ENCODE peak calls at places on chromosomes 5 and 9, in four cellular contexts. B is T-cell, H is iPS-NIHi11, K is activated T-cell treated with anti-CD3 and anti-CD28 coated beads for 1 hour. D is an unnamed sample.

GRCh38 chr5:149453618-149454415 is 74.7 kb upstream of the IL17B start:
- DNase-seq in B (no peak), H (no peak), K (no peak), D (no peak)

GRCh38 chr5:37836173-37837100 is 3.4 kb downstream of the GDNF start:
- DNase-seq in B (no peak), H (peak), K (no peak), D (peak)

GRCh38 chr9:76018244-76018643 is 127.8 kb downstream of the PCSK5 start:
- DNase-seq in B (peak), H (no peak), K (no peak), D (no peak)

GRCh38 chr9:114902773-114903589 is 27.4 kb downstream of the TNFSF8 start:
- DNase-seq in B (no peak), H (no peak), K (no peak), D (no peak)

GRCh38 chr5:133299021-133299420 is 247.2 kb downstream of the HSPA4 start:
- DNase-seq in B (no peak), H (no peak), K (no peak), D (no peak)

GRCh38 chr9:33905137-33905536 is 88.2 kb downstream of the UBE2R2 start:
- DNase-seq in B (no peak), H (no peak), K (no peak), D (no peak)

GRCh38 chr5:34687269-34688011 is 31.3 kb downstream of the RAI14 start:
- DNase-seq in B (no peak), H (no peak), K (no peak), D (no peak)

GRCh38 chr5:107012371-107012770 is 658.4 kb downstream of the EFNA5 start:
- DNase-seq in B (no peak), H (no peak), K (no peak), D (no peak)

GRCh38 chr5:112795944-112796678 is 58.4 kb downstream of the APC start:
- DNase-seq in B (no peak), H (no peak), K (no peak), D (no peak)